ENCODE peak calls at places on chromosomes 2 and 18, in four cellular contexts. A is lower leg skin, R is fibroblast of the aortic adventitia, M is neural progenitor cell. N is an unnamed sample.

GRCh38 chr18:6757966-6758365 is 28.4 kb downstream of the ARHGAP28 start:
- DNase-seq in A (no peak), R (no peak), M (no peak), N (no peak)

GRCh38 chr18:78427081-78427480 is 552.5 kb upstream of the SALL3 start:
- DNase-seq in A (no peak), R (no peak), M (no peak), N (no peak)

GRCh38 chr18:75360941-75361340 is 66.6 kb downstream of the SMIM21 start:
- DNase-seq in A (no peak), R (no peak), M (no peak), N (no peak)

GRCh38 chr2:197461073-197461472 is 7.7 kb downstream of the COQ10B start:
- DNase-seq in A (no peak), R (peak; percentile 60), M (no peak), N (peak; percentile 31)

GRCh38 chr18:8350628-8351027 is 258.6 kb upstream of the RAB12 start:
- DNase-seq in A (no peak), R (no peak), M (no peak), N (no peak)

GRCh38 chr2:97950329-97951154 is 45.2 kb downstream of the TMEM131 start:
- DNase-seq in A (no peak), R (peak; percentile 91), M (no peak), N (peak; percentile 89)

GRCh38 chr2:214856116-214856515 is 46.6 kb upstream of the BARD1 start:
- DNase-seq in A (no peak), R (peak; percentile 30), M (no peak), N (peak; percentile 29)

GRCh38 chr2:110732422-110733413 is at the start of gene ACOXL:
- DNase-seq in A (no peak), R (no peak), M (peak; percentile 65), N (no peak)

GRCh38 chr18:63339920-63340484 is 20.4 kb upstream of the BCL2 start:
- DNase-seq in A (no peak), R (peak; percentile 47), M (peak; percentile 86), N (peak; percentile 63)

GRCh38 chr2:237857791-237858190 is 1.6 kb upstream of the RAMP1 start:
- DNase-seq in A (no peak), R (no peak), M (no peak), N (no peak)

GRCh38 chr2:118481336-118481735 is 366.1 kb downstream of the EN1 start:
- DNase-seq in A (no peak), R (no peak), M (no peak), N (no peak)

GRCh38 chr2:137992039-137992646 is 27.9 kb downstream of the HNMT start:
- DNase-seq in A (no peak), R (no peak), M (peak; percentile 17), N (no peak)

GRCh38 chr2:150332378-150332777 is 155.1 kb downstream of the RND3 start:
- DNase-seq in A (no peak), R (no peak), M (no peak), N (no peak)

GRCh38 chr18:48776641-48777025 is 174.1 kb downstream of the SMAD7 start:
- DNase-seq in A (no peak), R (no peak), M (no peak), N (no peak)

GRCh38 chr2:100766806-100767205 is 53.1 kb upstream of the NPAS2 start:
- DNase-seq in A (no peak), R (no peak), M (no peak), N (no peak)

GRCh38 chr2:158905824-158906223 is 62.6 kb upstream of the TANC1 start:
- DNase-seq in A (no peak), R (no peak), M (no peak), N (no peak)

GRCh38 chr2:113886479-113887383 is 3.2 kb upstream of the ACTR3 start:
- DNase-seq in A (peak; percentile 87), R (peak; percentile 61), M (no peak), N (peak; percentile 86)

GRCh38 chr18:28458751-28459150 is 281.8 kb upstream of the CDH2 start:
- DNase-seq in A (no peak), R (peak; percentile 29), M (no peak), N (no peak)

GRCh38 chr2:82395531-82395930 is 2063.5 kb downstream of the SUCLG1 start:
- DNase-seq in A (no peak), R (no peak), M (peak; percentile 4), N (no peak)

GRCh38 chr2:174328309-174329156 is 6.2 kb upstream of the SP9 start:
- DNase-seq in A (no peak), R (no peak), M (peak; percentile 57), N (no peak)

GRCh38 chr2:68258854-68259253 is 6.5 kb upstream of the PPP3R1 start:
- DNase-seq in A (no peak), R (peak; percentile 27), M (no peak), N (no peak)

GRCh38 chr2:234448506-234449169 is 48.2 kb downstream of the ARL4C start:
- DNase-seq in A (no peak), R (peak; percentile 40), M (peak; percentile 92), N (peak; percentile 23)

GRCh38 chr18:36829362-36830140 is 624 bp downstream of the KIAA1328 start:
- DNase-seq in A (peak; percentile 86), R (peak; percentile 34), M (peak; percentile 70), N (peak; percentile 39)

GRCh38 chr18:5410582-5410981 is 115.1 kb upstream of the ZBTB14 start:
- DNase-seq in A (no peak), R (no peak), M (no peak), N (no peak)

GRCh38 chr2:129193961-129194360 is 785.5 kb upstream of the RAB6C start:
- DNase-seq in A (no peak), R (no peak), M (peak; percentile 29), N (no peak)

GRCh38 chr18:35026407-35027061 is 14.7 kb upstream of the MAPRE2 start:
- DNase-seq in A (no peak), R (no peak), M (peak; percentile 54), N (no peak)

GRCh38 chr2:133760366-133760765 is 192.1 kb upstream of the NCKAP5 start:
- DNase-seq in A (no peak), R (no peak), M (no peak), N (peak; percentile 88)

DNA sequence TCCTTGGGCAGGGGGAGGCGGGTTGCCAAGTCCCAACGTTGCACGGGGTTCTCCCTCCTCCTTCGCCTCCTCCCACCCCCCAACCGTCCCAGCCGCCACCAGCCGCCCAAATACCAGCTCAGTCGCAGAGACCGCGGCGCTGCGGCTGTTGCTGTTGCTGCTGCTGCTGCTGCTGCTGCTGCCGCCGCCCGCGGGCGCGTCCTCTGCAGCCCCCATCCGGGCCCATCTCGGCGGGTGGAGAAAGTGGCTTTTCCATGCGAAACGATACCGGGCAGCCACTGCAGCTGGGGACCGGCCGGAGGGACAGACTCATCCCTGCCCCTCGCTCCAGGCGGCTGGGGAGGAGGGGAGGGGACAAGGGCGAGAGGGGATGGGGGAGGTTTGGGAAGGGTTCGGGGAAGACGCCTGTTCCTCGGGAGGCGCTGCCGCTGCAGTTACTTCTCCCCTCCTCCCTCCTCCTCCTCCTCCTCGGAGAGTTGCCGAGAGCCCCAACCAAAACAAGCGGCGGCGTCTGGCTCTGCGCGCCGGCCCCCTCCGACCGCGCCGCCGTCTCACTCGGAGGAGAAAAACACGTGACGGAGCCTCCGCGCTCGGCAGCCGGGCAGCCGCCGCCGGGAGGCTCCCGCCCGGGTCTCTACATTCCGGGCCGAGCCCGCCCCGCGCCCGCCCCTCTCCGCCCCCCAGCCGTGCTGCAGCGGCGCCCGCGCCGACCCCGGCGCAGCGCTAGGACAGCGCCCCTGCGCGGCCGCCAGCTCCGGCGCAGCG is at the start of gene IRS1:
- DNase-seq in A (peak; percentile 93), R (peak; percentile 75), M (peak; percentile 94), N (peak; percentile 91)
- TF ChIP-seq CTCF in A (no peak), R (peak; percentile 26), M (no peak), N (peak; percentile 31)

GRCh38 chr2:27084297-27085061 is 2.1 kb upstream of the KHK start:
- DNase-seq in A (no peak), R (no peak), M (no peak), N (no peak)

GRCh38 chr2:27085062-27085669 is 1.4 kb upstream of the KHK start:
- DNase-seq in A (no peak), R (no peak), M (no peak), N (no peak)

GRCh38 chr2:27086722-27087446 is at the start of gene KHK:
- DNase-seq in A (peak; percentile 89), R (no peak), M (peak; percentile 72), N (no peak)

GRCh38 chr2:27086090-27086721 is 366 bp upstream of the KHK start:
- DNase-seq in A (peak; percentile 99), R (peak; percentile 85), M (peak; percentile 98), N (peak; percentile 93)

GRCh38 chr2:27085670-27086089 is 892 bp upstream of the KHK start:
- DNase-seq in A (peak; percentile 97), R (peak; percentile 69), M (peak; percentile 81), N (peak; percentile 63)
- TF ChIP-seq CTCF in A (no peak), R (peak; percentile 44), M (peak; percentile 51), N (peak; percentile 57)

DNA sequence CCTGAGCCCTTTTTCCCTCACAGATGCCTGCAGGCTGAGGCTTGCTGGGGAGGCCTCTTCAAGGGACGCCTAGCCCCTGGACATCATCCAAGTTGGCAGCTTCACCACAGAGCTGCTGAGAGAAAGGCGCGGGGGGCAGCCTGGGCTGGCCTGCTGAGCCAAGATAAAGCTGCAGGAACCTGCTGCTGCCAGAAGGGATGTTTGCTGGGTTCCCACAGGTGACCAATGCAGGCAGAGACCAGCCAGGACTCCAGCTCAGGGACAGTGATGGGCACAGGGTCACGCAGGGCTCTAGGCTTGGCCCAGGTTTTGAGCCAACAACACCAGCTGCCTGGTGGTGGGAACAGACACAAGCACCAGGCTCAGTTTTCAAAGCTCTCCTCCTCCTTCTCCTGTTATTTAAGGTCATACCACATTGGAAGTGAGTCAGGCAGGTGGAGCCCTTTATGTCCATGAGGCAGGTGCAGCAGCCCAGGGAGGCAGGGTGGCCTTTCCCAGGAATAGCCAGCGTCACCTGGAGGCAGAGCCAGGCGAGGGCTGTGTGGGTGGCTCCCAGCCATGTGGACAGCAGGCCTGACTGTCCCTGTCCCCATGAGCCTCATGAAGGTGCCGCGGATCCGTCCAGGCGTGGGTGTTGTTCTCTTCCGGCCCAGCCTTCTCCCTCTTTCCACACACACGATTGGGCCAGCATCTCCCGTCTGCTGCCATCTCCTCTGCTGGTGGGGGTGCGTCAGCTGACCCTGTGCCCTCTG is 515.5 kb upstream of the MYT1L start:
- DNase-seq in A (no peak), R (no peak), M (no peak), N (no peak)
- TF ChIP-seq CTCF in A (no peak), R (no peak), M (no peak), N (no peak)

GRCh38 chr2:212173771-212174510 is 364.7 kb downstream of the ERBB4 start:
- DNase-seq in A (no peak), R (no peak), M (no peak), N (peak; percentile 35)

GRCh38 chr2:212180684-212181083 is 357.9 kb downstream of the ERBB4 start:
- DNase-seq in A (no peak), R (no peak), M (no peak), N (no peak)

GRCh38 chr2:212176151-212176550 is 362.5 kb downstream of the ERBB4 start:
- DNase-seq in A (no peak), R (no peak), M (peak; percentile 2), N (no peak)

GRCh38 chr2:212181646-212182045 is 357.0 kb downstream of the ERBB4 start:
- DNase-seq in A (no peak), R (no peak), M (no peak), N (peak; percentile 39)

GRCh38 chr2:212177724-212178123 is 360.9 kb downstream of the ERBB4 start:
- DNase-seq in A (no peak), R (no peak), M (peak; percentile 5), N (peak; percentile 38)
- TF ChIP-seq CTCF in A (no peak), R (no peak), M (peak; percentile 48), N (peak; percentile 41)

DNA sequence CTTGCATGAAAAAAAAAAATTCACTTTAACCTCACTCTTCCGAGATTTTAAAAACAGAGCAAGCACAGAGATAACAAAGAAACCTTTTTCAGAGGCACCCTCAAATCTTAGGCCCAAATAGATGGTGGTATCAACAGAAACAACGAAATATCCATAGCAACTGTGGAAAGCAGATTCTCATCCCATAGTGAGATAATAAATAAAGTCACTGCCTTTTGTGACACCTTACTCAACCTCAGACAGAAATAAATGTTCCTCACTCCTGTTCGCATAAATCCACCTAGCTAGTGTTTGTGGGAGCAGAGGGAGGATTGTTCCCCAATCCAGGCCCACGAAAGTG is 60.9 kb upstream of the RTN4 start:
- DNase-seq in A (no peak), R (no peak), M (no peak), N (no peak)
- TF ChIP-seq CTCF in A (no peak), R (no peak), M (no peak), N (no peak)

N was measured in choroid plexus epithelial cell.